ENCODE peak calls at places on chromosomes 16 and 17, in four cellular contexts. Z is dorsolateral prefrontal cortex, A is omental fat pad, E is HFF-Myc. S is an unnamed sample.

GRCh38 chr17:27415090-27415795 is 41.0 kb upstream of the KSR1 start:
- DNase-seq in Z (no peak), A (no peak), E (no peak), S (no peak)

GRCh38 chr16:73002836-73003235 is 45.1 kb downstream of the ZFHX3 start:
- DNase-seq in Z (no peak), E (no peak), A (no peak), S (no peak)

GRCh38 chr16:78005881-78006280 is 16.5 kb upstream of the CLEC3A start:
- DNase-seq in E (no peak), A (no peak), Z (no peak), S (no peak)

GRCh38 chr17:80187090-80187489 is 17.3 kb downstream of the CARD14 start:
- DNase-seq in Z (no peak), E (no peak), A (no peak), S (no peak)

GRCh38 chr16:4982056-4982867 is 24.1 kb downstream of the SEC14L5 start:
- DNase-seq in A (no peak), Z (no peak), E (no peak), S (no peak)

GRCh38 chr16:77273815-77274214 is 74.6 kb downstream of the SYCE1L start:
- DNase-seq in Z (no peak), A (no peak), E (no peak), S (no peak)

GRCh38 chr16:12741176-12741575 is 62.5 kb downstream of the CPPED1 start:
- DNase-seq in A (no peak), E (no peak), Z (no peak), S (no peak)

GRCh38 chr16:80804451-80805383 is at the start of gene CDYL2:
- DNase-seq in A (no peak), E (no peak), Z (no peak), S (no peak)

GRCh38 chr17:19237389-19238166 is 412 bp downstream of the EPN2 start:
- DNase-seq in E (no peak), Z (no peak), A (peak; percentile 21), S (peak; percentile 80)

GRCh38 chr16:588889-589657 is 793 bp upstream of the RAB40C start:
- DNase-seq in Z (peak; percentile 97), A (peak; percentile 99), E (peak; percentile 81), S (peak; percentile 99)

GRCh38 chr16:81921415-81921814 is 89.9 kb downstream of the SDR42E1 start:
- DNase-seq in E (no peak), A (no peak), Z (no peak), S (no peak)

GRCh38 chr17:47946929-47947397 is 5.6 kb downstream of the PNPO start:
- DNase-seq in E (peak; percentile 53), A (peak; percentile 83), Z (no peak), S (peak; percentile 88)

GRCh38 chr16:68951991-68952877 is 108.9 kb downstream of the TANGO6 start:
- DNase-seq in E (no peak), Z (no peak), A (no peak), S (no peak)

GRCh38 chr16:83100679-83101078 is 473.9 kb downstream of the CDH13 start:
- DNase-seq in Z (no peak), E (no peak), A (no peak), S (no peak)

GRCh38 chr16:86836503-86837125 is 258.3 kb downstream of the FOXL1 start:
- DNase-seq in E (peak; percentile 30), A (no peak), Z (no peak), S (no peak)

GRCh38 chr17:77318491-77319210 is 177.9 kb downstream of the SEC14L1 start:
- DNase-seq in Z (peak; percentile 35), A (no peak), E (no peak), S (no peak)

GRCh38 chr16:78729687-78730086 is 630.2 kb downstream of the WWOX start:
- DNase-seq in A (no peak), E (no peak), Z (no peak), S (no peak)

GRCh38 chr16:11515540-11516430 is 70.9 kb downstream of the LITAF start:
- DNase-seq in Z (no peak), E (no peak), A (no peak), S (no peak)

GRCh38 chr16:86306046-86306644 is 204.2 kb upstream of the FOXF1 start:
- DNase-seq in Z (no peak), A (no peak), E (peak; percentile 45), S (no peak)

GRCh38 chr16:359871-360697 is 7.6 kb upstream of the AXIN1 start:
- DNase-seq in Z (no peak), E (no peak), A (no peak), S (no peak)

GRCh38 chr17:81929253-81930141 is 2.0 kb upstream of the MAFG start:
- DNase-seq in E (no peak), A (no peak), Z (no peak), S (no peak)

GRCh38 chr16:14600164-14600563 is 29.9 kb downstream of the PARN start:
- DNase-seq in E (no peak), Z (no peak), A (no peak), S (no peak)

S was measured in suprapubic skin.